ENCODE peak calls at places on chromosomes 2 and 18, in nine cellular contexts. One of them, this sample, is unnamed.

GRCh38 chr2:1766851-1767771 is 22.8 kb upstream of the PXDN start:
- DNase-seq in lower leg skin: no peak
- DNase-seq in fibroblast of villous mesenchyme: no peak
- DNase-seq in tibial nerve: no peak
- DNase-seq in MCF 10A: no peak
- DNase-seq in spleen: peak
- DNase-seq in tibial artery: no peak
- DNase-seq in GM10248: no peak
- DNase-seq in brain microvascular endothelial cell: no peak
- DNase-seq in this sample: no peak

GRCh38 chr2:96241901-96242611 is 23.7 kb downstream of the TMEM127 start:
- DNase-seq in lower leg skin: peak
- DNase-seq in fibroblast of villous mesenchyme: peak
- DNase-seq in tibial nerve: no peak
- DNase-seq in MCF 10A: peak
- DNase-seq in spleen: peak
- DNase-seq in tibial artery: peak
- DNase-seq in GM10248: peak
- DNase-seq in brain microvascular endothelial cell: peak
- DNase-seq in this sample: no peak

GRCh38 chr2:156343096-156343939 is 10.8 kb upstream of the NR4A2 start:
- DNase-seq in lower leg skin: no peak
- DNase-seq in fibroblast of villous mesenchyme: no peak
- DNase-seq in tibial nerve: no peak
- DNase-seq in MCF 10A: no peak
- DNase-seq in spleen: no peak
- DNase-seq in tibial artery: no peak
- DNase-seq in GM10248: no peak
- DNase-seq in brain microvascular endothelial cell: no peak
- DNase-seq in this sample: no peak

GRCh38 chr2:215680605-215681598 is 245.0 kb upstream of the FN1 start:
- DNase-seq in lower leg skin: no peak
- DNase-seq in fibroblast of villous mesenchyme: peak
- DNase-seq in tibial nerve: no peak
- DNase-seq in MCF 10A: peak
- DNase-seq in spleen: no peak
- DNase-seq in tibial artery: peak
- DNase-seq in GM10248: no peak
- DNase-seq in brain microvascular endothelial cell: peak
- DNase-seq in this sample: no peak

GRCh38 chr2:29841386-29842004 is 79.9 kb downstream of the ALK start:
- DNase-seq in lower leg skin: no peak
- DNase-seq in fibroblast of villous mesenchyme: peak
- DNase-seq in tibial nerve: no peak
- DNase-seq in MCF 10A: peak
- DNase-seq in spleen: no peak
- DNase-seq in tibial artery: no peak
- DNase-seq in GM10248: peak
- DNase-seq in brain microvascular endothelial cell: peak
- DNase-seq in this sample: no peak

GRCh38 chr18:50429207-50429948 is 54.5 kb downstream of the SKA1 start:
- DNase-seq in lower leg skin: no peak
- DNase-seq in fibroblast of villous mesenchyme: peak
- DNase-seq in tibial nerve: no peak
- DNase-seq in MCF 10A: peak
- DNase-seq in spleen: no peak
- DNase-seq in tibial artery: no peak
- DNase-seq in GM10248: peak
- DNase-seq in brain microvascular endothelial cell: peak
- DNase-seq in this sample: no peak

GRCh38 chr18:46712406-46712805 is 44.4 kb downstream of the ST8SIA5 start:
- DNase-seq in lower leg skin: no peak
- DNase-seq in fibroblast of villous mesenchyme: peak
- DNase-seq in tibial nerve: no peak
- DNase-seq in MCF 10A: no peak
- DNase-seq in spleen: no peak
- DNase-seq in tibial artery: no peak
- DNase-seq in GM10248: no peak
- DNase-seq in brain microvascular endothelial cell: no peak
- DNase-seq in this sample: no peak

GRCh38 chr2:105257981-105258380 is 16.4 kb downstream of the GPR45 start:
- DNase-seq in lower leg skin: no peak
- DNase-seq in fibroblast of villous mesenchyme: no peak
- DNase-seq in tibial nerve: no peak
- DNase-seq in MCF 10A: no peak
- DNase-seq in spleen: no peak
- DNase-seq in tibial artery: no peak
- DNase-seq in GM10248: no peak
- DNase-seq in brain microvascular endothelial cell: no peak
- DNase-seq in this sample: no peak

GRCh38 chr2:241609859-241610793 is 26.8 kb downstream of the THAP4 start:
- DNase-seq in lower leg skin: peak
- DNase-seq in fibroblast of villous mesenchyme: peak
- DNase-seq in tibial nerve: peak
- DNase-seq in MCF 10A: peak
- DNase-seq in spleen: peak
- DNase-seq in tibial artery: peak
- DNase-seq in GM10248: peak
- DNase-seq in brain microvascular endothelial cell: peak
- DNase-seq in this sample: peak

GRCh38 chr2:145752091-145752806 is 1232.3 kb upstream of the ZEB2 start:
- DNase-seq in lower leg skin: no peak
- DNase-seq in fibroblast of villous mesenchyme: peak
- DNase-seq in tibial nerve: peak
- DNase-seq in MCF 10A: peak
- DNase-seq in spleen: no peak
- DNase-seq in tibial artery: peak
- DNase-seq in GM10248: peak
- DNase-seq in brain microvascular endothelial cell: peak
- DNase-seq in this sample: no peak

GRCh38 chr2:10570076-10570475 is 119.7 kb downstream of the NOL10 start:
- DNase-seq in lower leg skin: no peak
- DNase-seq in fibroblast of villous mesenchyme: no peak
- DNase-seq in tibial nerve: no peak
- DNase-seq in MCF 10A: no peak
- DNase-seq in spleen: no peak
- DNase-seq in tibial artery: no peak
- DNase-seq in GM10248: no peak
- DNase-seq in brain microvascular endothelial cell: no peak
- DNase-seq in this sample: no peak

GRCh38 chr2:224309216-224309615 is 92.7 kb downstream of the FAM124B start:
- DNase-seq in lower leg skin: no peak
- DNase-seq in fibroblast of villous mesenchyme: peak
- DNase-seq in tibial nerve: no peak
- DNase-seq in MCF 10A: no peak
- DNase-seq in spleen: no peak
- DNase-seq in tibial artery: no peak
- DNase-seq in GM10248: no peak
- DNase-seq in brain microvascular endothelial cell: peak
- DNase-seq in this sample: no peak

GRCh38 chr2:127511090-127511489 is 15.2 kb downstream of the IWS1 start:
- DNase-seq in lower leg skin: no peak
- DNase-seq in fibroblast of villous mesenchyme: no peak
- DNase-seq in tibial nerve: no peak
- DNase-seq in MCF 10A: no peak
- DNase-seq in spleen: no peak
- DNase-seq in tibial artery: no peak
- DNase-seq in GM10248: no peak
- DNase-seq in brain microvascular endothelial cell: no peak
- DNase-seq in this sample: no peak

GRCh38 chr2:61470122-61470951 is 550 bp downstream of the USP34 start:
- DNase-seq in lower leg skin: peak
- DNase-seq in fibroblast of villous mesenchyme: peak
- DNase-seq in tibial nerve: peak
- DNase-seq in MCF 10A: peak
- DNase-seq in spleen: peak
- DNase-seq in tibial artery: peak
- DNase-seq in GM10248: peak
- DNase-seq in brain microvascular endothelial cell: peak
- DNase-seq in this sample: peak

GRCh38 chr18:12837747-12838146 is 46.3 kb downstream of the PTPN2 start:
- DNase-seq in lower leg skin: no peak
- DNase-seq in fibroblast of villous mesenchyme: peak
- DNase-seq in tibial nerve: no peak
- DNase-seq in MCF 10A: peak
- DNase-seq in spleen: no peak
- DNase-seq in tibial artery: no peak
- DNase-seq in GM10248: no peak
- DNase-seq in brain microvascular endothelial cell: no peak
- DNase-seq in this sample: no peak

GRCh38 chr2:126482582-126483464 is 173.1 kb upstream of the GYPC start:
- DNase-seq in lower leg skin: no peak
- DNase-seq in fibroblast of villous mesenchyme: no peak
- DNase-seq in tibial nerve: no peak
- DNase-seq in MCF 10A: peak
- DNase-seq in spleen: no peak
- DNase-seq in tibial artery: no peak
- DNase-seq in GM10248: peak
- DNase-seq in brain microvascular endothelial cell: no peak
- DNase-seq in this sample: no peak

GRCh38 chr18:62339106-62339988 is 14.2 kb downstream of the TNFRSF11A start:
- DNase-seq in lower leg skin: no peak
- DNase-seq in fibroblast of villous mesenchyme: peak
- DNase-seq in tibial nerve: no peak
- DNase-seq in MCF 10A: peak
- DNase-seq in spleen: no peak
- DNase-seq in tibial artery: no peak
- DNase-seq in GM10248: no peak
- DNase-seq in brain microvascular endothelial cell: peak
- DNase-seq in this sample: no peak

DNA sequence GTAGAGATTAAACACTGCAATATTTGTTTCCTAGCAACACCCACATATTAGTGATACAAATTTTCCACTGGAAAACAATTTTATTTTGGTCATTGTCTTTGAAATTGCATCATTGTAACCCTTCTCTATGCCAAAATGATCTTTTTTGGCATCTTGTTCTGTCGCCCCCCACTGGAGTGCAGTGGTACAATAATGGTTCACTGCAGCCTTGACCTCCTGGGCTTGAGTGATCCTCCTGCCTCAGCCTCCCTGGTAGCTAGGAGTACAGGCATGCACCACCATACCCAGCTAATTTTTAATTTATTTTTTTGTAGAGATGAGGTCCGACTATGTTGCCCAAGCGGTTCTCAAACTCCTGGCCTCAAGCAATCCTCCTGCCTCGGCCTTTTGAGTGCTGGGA is 117.4 kb downstream of the PIK3C3 start:
- DNase-seq in lower leg skin: no peak
- DNase-seq in fibroblast of villous mesenchyme: no peak
- DNase-seq in tibial nerve: no peak
- DNase-seq in MCF 10A: no peak
- DNase-seq in spleen: no peak
- DNase-seq in tibial artery: no peak
- DNase-seq in GM10248: no peak
- DNase-seq in brain microvascular endothelial cell: no peak
- DNase-seq in this sample: no peak
- TF ChIP-seq CTCF in lower leg skin: no peak
- TF ChIP-seq CTCF in fibroblast of villous mesenchyme: no peak
- TF ChIP-seq CTCF in tibial nerve: no peak
- TF ChIP-seq CTCF in MCF 10A: no peak
- TF ChIP-seq CTCF in spleen: no peak
- TF ChIP-seq CTCF in tibial artery: no peak
- TF ChIP-seq CTCF in GM10248: no peak
- TF ChIP-seq CTCF in brain microvascular endothelial cell: no peak
- TF ChIP-seq CTCF in this sample: peak

DNA sequence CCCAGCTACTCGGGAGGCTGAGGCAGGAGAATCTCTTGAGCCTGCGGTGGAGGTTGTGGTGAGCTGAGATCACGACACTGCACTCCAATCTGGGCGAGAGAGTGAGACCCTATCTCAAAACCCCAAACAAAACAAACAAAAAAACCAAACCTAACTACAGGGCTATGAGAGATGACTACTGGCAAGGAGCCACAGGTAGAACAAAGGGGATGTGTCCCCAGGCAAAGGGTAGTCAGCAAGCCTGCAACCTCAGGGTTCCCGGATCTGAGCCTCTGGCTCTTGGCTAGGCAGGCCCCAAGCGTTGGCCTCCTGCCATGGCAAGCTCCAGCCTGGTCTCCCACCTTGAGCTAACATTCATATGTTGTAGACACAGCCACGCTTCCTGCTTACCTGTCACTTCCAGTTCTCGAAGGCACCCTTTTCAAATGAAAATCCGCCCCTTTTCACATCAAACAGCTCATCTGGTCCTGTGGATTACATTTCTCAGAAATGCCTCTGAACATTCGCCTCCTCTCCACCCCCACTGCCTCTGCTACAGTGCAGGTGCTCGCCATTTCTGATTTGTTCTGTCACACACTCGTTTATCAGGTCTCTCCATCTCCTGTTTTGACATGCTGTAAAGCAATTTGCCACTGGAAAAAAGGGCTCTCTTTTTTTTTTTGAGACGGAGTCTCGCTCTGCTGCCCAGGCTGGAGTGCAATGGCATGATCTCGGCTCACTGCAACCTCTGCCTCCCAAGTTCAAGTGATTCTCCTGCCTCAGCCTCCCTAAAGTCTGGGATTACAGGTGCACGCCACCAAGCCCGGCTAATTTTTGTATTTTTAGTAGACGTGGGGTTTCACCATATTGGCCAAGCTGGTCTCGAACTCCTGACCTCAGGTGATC is 13.1 kb upstream of the ACTR3 start:
- DNase-seq in lower leg skin: no peak
- DNase-seq in fibroblast of villous mesenchyme: no peak
- DNase-seq in tibial nerve: no peak
- DNase-seq in MCF 10A: peak
- DNase-seq in spleen: peak
- DNase-seq in tibial artery: no peak
- DNase-seq in GM10248: no peak
- DNase-seq in brain microvascular endothelial cell: no peak
- DNase-seq in this sample: peak
- TF ChIP-seq CTCF in lower leg skin: no peak
- TF ChIP-seq CTCF in fibroblast of villous mesenchyme: no peak
- TF ChIP-seq CTCF in tibial nerve: no peak
- TF ChIP-seq CTCF in MCF 10A: no peak
- TF ChIP-seq CTCF in spleen: no peak
- TF ChIP-seq CTCF in tibial artery: no peak
- TF ChIP-seq CTCF in GM10248: no peak
- TF ChIP-seq CTCF in brain microvascular endothelial cell: no peak
- TF ChIP-seq CTCF in this sample: no peak

GRCh38 chr2:120768112-120769048 is 32.7 kb downstream of the GLI2 start:
- DNase-seq in lower leg skin: no peak
- DNase-seq in fibroblast of villous mesenchyme: no peak
- DNase-seq in tibial nerve: no peak
- DNase-seq in MCF 10A: no peak
- DNase-seq in spleen: peak
- DNase-seq in tibial artery: peak
- DNase-seq in GM10248: no peak
- DNase-seq in brain microvascular endothelial cell: no peak
- DNase-seq in this sample: peak
- TF ChIP-seq CTCF in lower leg skin: no peak
- TF ChIP-seq CTCF in fibroblast of villous mesenchyme: no peak
- TF ChIP-seq CTCF in tibial nerve: no peak
- TF ChIP-seq CTCF in MCF 10A: no peak
- TF ChIP-seq CTCF in spleen: no peak
- TF ChIP-seq CTCF in tibial artery: no peak
- TF ChIP-seq CTCF in GM10248: no peak
- TF ChIP-seq CTCF in brain microvascular endothelial cell: no peak
- TF ChIP-seq CTCF in this sample: no peak

DNA sequence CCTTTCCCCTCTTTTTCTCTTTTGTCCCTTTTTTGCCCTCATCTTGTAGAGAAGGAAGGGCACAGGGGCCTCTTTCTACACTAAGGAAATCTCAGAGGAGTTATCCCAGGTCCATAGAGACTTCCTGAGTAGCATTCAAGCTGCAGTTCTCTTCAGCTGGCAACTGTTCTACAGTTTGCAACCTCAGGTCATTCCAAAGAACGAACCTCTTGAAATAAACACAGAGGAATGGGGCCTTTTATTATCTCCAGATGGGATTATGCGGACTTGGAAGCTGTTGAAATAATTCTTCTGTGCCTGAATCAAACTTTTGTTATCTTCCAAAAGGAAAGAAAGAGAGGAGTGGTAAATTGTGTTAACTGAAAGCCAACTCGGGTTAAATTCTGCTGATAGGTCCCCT is 31.0 kb upstream of the NFE2L2 start:
- DNase-seq in lower leg skin: no peak
- DNase-seq in fibroblast of villous mesenchyme: peak
- DNase-seq in tibial nerve: no peak
- DNase-seq in MCF 10A: no peak
- DNase-seq in spleen: no peak
- DNase-seq in tibial artery: no peak
- DNase-seq in GM10248: no peak
- DNase-seq in brain microvascular endothelial cell: no peak
- DNase-seq in this sample: no peak
- TF ChIP-seq CTCF in lower leg skin: no peak
- TF ChIP-seq CTCF in fibroblast of villous mesenchyme: no peak
- TF ChIP-seq CTCF in tibial nerve: no peak
- TF ChIP-seq CTCF in MCF 10A: no peak
- TF ChIP-seq CTCF in spleen: no peak
- TF ChIP-seq CTCF in tibial artery: no peak
- TF ChIP-seq CTCF in GM10248: no peak
- TF ChIP-seq CTCF in brain microvascular endothelial cell: no peak
- TF ChIP-seq CTCF in this sample: no peak